ENCODE peak calls at places on chromosome 16, in five cellular contexts. Y is stomach, A is cardiac fibroblast, J is choroid plexus epithelial cell, C is SK-N-SH. P is an unnamed sample.

GRCh38 chr16:61181982-61182381 is 854.3 kb downstream of the CDH8 start:
- DNase-seq in J (no peak), A (no peak), C (no peak), Y (no peak), P (no peak)

GRCh38 chr16:68646948-68647659 is 2.0 kb downstream of the CDH3 start:
- DNase-seq in C (no peak), J (no peak), A (no peak), Y (no peak), P (peak; percentile 36)

GRCh38 chr16:11729787-11730186 is 12.9 kb downstream of the TXNDC11 start:
- DNase-seq in Y (no peak), J (no peak), A (no peak), C (no peak), P (no peak)

GRCh38 chr16:21611546-21612384 is 12.4 kb downstream of the METTL9 start:
- DNase-seq in Y (no peak), A (peak; percentile 24), C (no peak), J (peak; percentile 51), P (peak; percentile 47)

GRCh38 chr16:11333696-11334095 is 11.6 kb upstream of the RMI2 start:
- DNase-seq in Y (no peak), A (no peak), C (no peak), J (no peak), P (no peak)

GRCh38 chr16:3612510-3613466 is 1.4 kb upstream of the SLX4 start:
- DNase-seq in C (no peak), J (no peak), Y (peak; percentile 18), A (no peak), P (no peak)

GRCh38 chr16:67949645-67950044 is 5.7 kb upstream of the LCAT start:
- DNase-seq in Y (no peak), J (no peak), A (no peak), C (no peak), P (no peak)

GRCh38 chr16:66578596-66579531 is at the start of gene CMTM2:
- DNase-seq in Y (no peak), J (peak; percentile 30), C (no peak), A (peak; percentile 8), P (no peak)

GRCh38 chr16:13999071-13999894 is 71.8 kb upstream of the MRTFB start:
- DNase-seq in C (no peak), Y (no peak), A (no peak), J (no peak), P (no peak)

GRCh38 chr16:20750558-20750957 is 8.9 kb upstream of the THUMPD1 start:
- DNase-seq in A (no peak), C (no peak), J (no peak), Y (no peak), P (no peak)

GRCh38 chr16:71367243-71367976 is 8.9 kb downstream of the CALB2 start:
- DNase-seq in A (peak; percentile 52), C (peak; percentile 82), J (peak; percentile 59), Y (peak; percentile 28), P (peak; percentile 58)

GRCh38 chr16:79267781-79268180 is 332.8 kb downstream of the MAF start:
- DNase-seq in A (no peak), Y (no peak), J (no peak), C (no peak), P (no peak)

GRCh38 chr16:4474192-4474961 is at the start of gene NMRAL1:
- DNase-seq in A (peak; percentile 96), J (peak; percentile 93), Y (peak; percentile 92), C (peak; percentile 96), P (peak; percentile 94)

GRCh38 chr16:29816694-29817441 is 916 bp downstream of the PAGR1 start:
- DNase-seq in Y (peak; percentile 65), C (peak; percentile 63), A (peak; percentile 67), J (peak; percentile 64), P (peak; percentile 64)

GRCh38 chr16:89545831-89546574 is 14.5 kb upstream of the RPL13 start:
- DNase-seq in J (no peak), A (no peak), Y (peak; percentile 79), C (no peak), P (no peak)

GRCh38 chr16:64397042-64397441 is 724.8 kb downstream of the CDH11 start:
- DNase-seq in J (peak; percentile 33), A (no peak), Y (no peak), C (no peak), P (no peak)

GRCh38 chr16:10219742-10220141 is 37.5 kb upstream of the GRIN2A start:
- DNase-seq in A (no peak), J (no peak), C (no peak), Y (no peak), P (no peak)

GRCh38 chr16:67530013-67530939 is 1.6 kb downstream of the RIPOR1 start:
- DNase-seq in A (peak; percentile 88), Y (peak; percentile 65), J (peak; percentile 80), C (peak; percentile 89), P (peak; percentile 34)

GRCh38 chr16:66899945-66900688 is 18.6 kb downstream of the CDH16 start:
- DNase-seq in C (peak; percentile 81), A (peak; percentile 80), Y (peak; percentile 87), J (peak; percentile 71), P (peak; percentile 58)

GRCh38 chr16:79537584-79537983 is 63.0 kb downstream of the MAF start:
- DNase-seq in J (no peak), C (no peak), A (no peak), Y (no peak), P (no peak)

GRCh38 chr16:81586421-81586820 is 141.8 kb downstream of the CMIP start:
- DNase-seq in C (no peak), Y (no peak), A (no peak), J (no peak), P (peak; percentile 64)

GRCh38 chr16:21952040-21952792 is 945 bp upstream of the UQCRC2 start:
- DNase-seq in J (peak; percentile 74), C (peak; percentile 66), Y (peak; percentile 70), A (peak; percentile 75), P (peak; percentile 73)

GRCh38 chr16:3145660-3146059 is 10.8 kb downstream of the ZNF213 start:
- DNase-seq in C (no peak), Y (no peak), A (no peak), J (no peak), P (no peak)

GRCh38 chr16:70582280-70582978 is 58.8 kb downstream of the SF3B3 start:
- DNase-seq in A (peak; percentile 22), Y (no peak), J (peak; percentile 50), C (no peak), P (no peak)

GRCh38 chr16:84976644-84977400 is 34.5 kb downstream of the ZDHHC7 start:
- DNase-seq in A (peak; percentile 25), J (peak; percentile 21), C (no peak), Y (peak; percentile 86), P (no peak)

GRCh38 chr16:81266680-81267095 is 28.2 kb downstream of the BCO1 start:
- DNase-seq in A (no peak), Y (peak; percentile 69), J (no peak), C (no peak), P (peak; percentile 69)

GRCh38 chr16:31093132-31093703 is 1.4 kb downstream of the VKORC1 start:
- DNase-seq in J (peak; percentile 56), Y (no peak), A (peak; percentile 27), C (peak; percentile 87), P (peak; percentile 50)

GRCh38 chr16:6341993-6342392 is 990.7 kb upstream of the RBFOX1 start:
- DNase-seq in Y (no peak), C (no peak), A (no peak), J (no peak), P (no peak)

GRCh38 chr16:55842369-55843104 is 9.6 kb upstream of the CES1 start:
- DNase-seq in C (peak; percentile 70), Y (no peak), A (peak; percentile 64), J (peak; percentile 64), P (peak; percentile 66)

GRCh38 chr16:55846598-55847346 is 13.9 kb upstream of the CES1 start:
- DNase-seq in J (no peak), A (no peak), Y (no peak), C (no peak), P (no peak)

GRCh38 chr16:55843105-55843395 is 10.2 kb upstream of the CES1 start:
- DNase-seq in Y (no peak), J (no peak), A (no peak), C (no peak), P (no peak)
- TF ChIP-seq CTCF in Y (no peak), J (no peak), A (no peak), C (no peak), P (no peak)

DNA sequence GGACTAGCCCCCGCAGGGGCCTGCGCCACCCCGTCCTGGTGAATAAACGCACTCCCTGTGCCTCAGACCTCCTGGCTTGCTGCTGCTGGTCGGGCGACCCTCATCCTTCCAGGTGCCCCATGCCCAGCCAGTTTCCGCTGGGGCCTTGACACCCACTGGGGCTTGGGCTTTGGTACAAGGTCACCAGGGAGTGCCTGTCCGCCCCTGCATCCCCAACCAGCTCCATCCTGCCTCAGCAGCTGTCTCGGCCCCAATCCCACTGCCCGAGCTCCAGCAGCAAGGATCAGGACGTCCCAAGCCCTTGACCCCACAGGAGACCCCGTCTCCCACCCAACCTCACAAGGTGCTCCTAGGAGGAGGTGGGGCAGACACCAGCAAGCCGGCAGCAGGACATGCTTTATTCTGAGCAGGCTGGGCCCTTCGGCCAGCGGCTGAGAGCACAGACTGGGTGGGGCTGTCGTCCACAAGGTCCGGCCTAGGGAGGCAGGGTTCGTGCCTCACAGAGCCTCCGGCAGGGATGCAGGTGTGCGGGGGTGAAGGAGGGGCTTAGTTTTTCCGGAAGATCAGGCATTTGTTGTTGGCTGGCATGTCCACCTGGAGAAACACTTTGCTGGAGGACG is 1.9 kb downstream of the METTL26 start:
- DNase-seq in A (no peak), Y (no peak), J (no peak), C (no peak), P (no peak)
- TF ChIP-seq CTCF in A (no peak), Y (no peak), J (no peak), C (no peak), P (no peak)

DNA sequence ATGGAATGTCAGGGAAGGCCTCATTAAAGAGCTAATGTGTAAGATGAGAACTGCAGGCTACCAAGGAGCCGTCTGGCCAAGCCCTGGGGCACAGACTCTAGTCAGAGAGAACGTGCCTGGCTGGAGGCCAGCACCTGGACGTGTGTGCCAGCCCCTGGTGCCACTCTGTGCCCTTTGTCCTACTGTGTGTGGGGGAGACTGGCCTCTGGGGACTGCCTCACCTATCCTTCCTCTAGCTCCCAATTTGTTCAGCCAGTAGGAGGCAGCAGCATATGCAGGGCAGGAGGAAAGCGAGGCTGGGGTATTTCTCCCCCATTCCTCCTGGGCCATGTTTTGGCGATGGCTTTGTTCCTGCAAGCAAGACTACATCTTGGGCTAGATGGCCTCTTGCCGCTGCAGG is 37.1 kb downstream of the KNOP1 start:
- DNase-seq in A (no peak), J (no peak), Y (no peak), C (no peak), P (peak; percentile 22)
- TF ChIP-seq CTCF in A (peak; percentile 26), J (peak; percentile 48), Y (no peak), C (no peak), P (no peak)

DNA sequence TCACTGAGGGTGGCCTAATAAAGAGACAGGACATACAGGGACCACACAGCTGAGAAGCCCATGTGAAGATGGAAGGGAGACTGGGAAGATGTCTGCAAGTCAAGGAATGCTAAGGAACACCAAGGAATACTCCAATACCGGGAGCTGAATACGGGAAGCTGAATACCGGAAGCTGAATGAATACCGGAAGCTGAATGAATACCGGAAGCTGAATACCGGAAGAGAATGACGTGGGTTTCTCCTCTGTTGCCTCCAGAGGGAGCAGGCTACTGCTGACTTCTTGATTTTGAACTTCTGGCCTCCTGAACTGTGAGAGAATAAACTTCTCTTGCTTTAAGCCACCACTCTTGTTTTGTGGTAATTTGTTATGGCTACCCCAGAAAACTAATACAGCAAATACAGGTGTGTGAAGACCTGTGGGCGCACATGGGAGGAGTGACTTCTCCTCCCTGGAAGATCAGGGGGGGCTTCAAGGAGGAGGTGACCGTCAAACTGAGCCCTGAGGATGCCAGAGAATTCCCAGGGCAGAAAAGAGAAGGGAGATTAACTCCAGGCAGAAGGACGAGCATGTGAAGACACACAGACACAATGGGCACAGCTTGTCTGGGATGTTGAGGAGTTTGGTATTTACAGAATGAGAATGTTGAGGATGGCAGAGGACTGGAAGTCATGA is 259.9 kb downstream of the IRF8 start:
- DNase-seq in C (no peak), A (no peak), J (no peak), Y (no peak), P (no peak)
- TF ChIP-seq CTCF in C (no peak), A (no peak), J (peak; percentile 20), Y (no peak), P (no peak)

GRCh38 chr16:87392823-87393679 is 915 bp downstream of the MAP1LC3B start:
- DNase-seq in Y (peak; percentile 53), C (peak; percentile 69), A (peak; percentile 56), J (peak; percentile 53), P (peak; percentile 52)
- TF ChIP-seq CTCF in Y (no peak), C (peak; percentile 47), A (peak; percentile 23), J (peak; percentile 53), P (no peak)